ENCODE peak calls at places on chromosomes 6 and 20, in four cellular contexts. One of them, this sample, is unnamed.

GRCh38 chr6:15327271-15327670 is 81.4 kb downstream of the JARID2 start:
- DNase-seq in HepG2: no peak
- DNase-seq in GM12878: no peak
- DNase-seq in H1: no peak
- DNase-seq in this sample: peak

GRCh38 chr20:13022401-13023170 is 13.8 kb downstream of the SPTLC3 start:
- DNase-seq in GM12878: no peak
- DNase-seq in H1: no peak
- DNase-seq in HepG2: no peak
- DNase-seq in this sample: no peak

GRCh38 chr6:101296184-101296583 is 97.3 kb upstream of the GRIK2 start:
- DNase-seq in H1: no peak
- DNase-seq in HepG2: no peak
- DNase-seq in GM12878: no peak
- DNase-seq in this sample: no peak

GRCh38 chr20:36030143-36030542 is 61.8 kb downstream of the CNBD2 start:
- DNase-seq in GM12878: no peak
- DNase-seq in H1: no peak
- DNase-seq in HepG2: no peak
- DNase-seq in this sample: no peak

GRCh38 chr6:32113386-32114352 is 4.5 kb upstream of the TNXB start:
- DNase-seq in HepG2: peak
- DNase-seq in H1: no peak
- DNase-seq in GM12878: no peak
- DNase-seq in this sample: no peak

GRCh38 chr6:43940393-43941087 is 170.5 kb downstream of the VEGFA start:
- DNase-seq in HepG2: no peak
- DNase-seq in GM12878: no peak
- DNase-seq in H1: no peak
- DNase-seq in this sample: no peak

GRCh38 chr6:40438556-40438955 is 148.6 kb downstream of the LRFN2 start:
- DNase-seq in GM12878: no peak
- DNase-seq in H1: no peak
- DNase-seq in HepG2: no peak
- DNase-seq in this sample: no peak

GRCh38 chr20:53782612-53783246 is 189.1 kb upstream of the ZNF217 start:
- DNase-seq in HepG2: no peak
- DNase-seq in H1: no peak
- DNase-seq in GM12878: no peak
- DNase-seq in this sample: no peak

GRCh38 chr20:51594206-51594998 is 51.9 kb upstream of the NFATC2 start:
- DNase-seq in H1: no peak
- DNase-seq in HepG2: no peak
- DNase-seq in GM12878: no peak
- DNase-seq in this sample: no peak

GRCh38 chr6:116881236-116881635 is 4.2 kb downstream of the RFX6 start:
- DNase-seq in H1: no peak
- DNase-seq in HepG2: peak
- DNase-seq in GM12878: no peak
- DNase-seq in this sample: no peak

GRCh38 chr6:30447237-30447636 is 42.1 kb upstream of the HLA-E start:
- DNase-seq in GM12878: no peak
- DNase-seq in HepG2: peak
- DNase-seq in H1: peak
- DNase-seq in this sample: peak

GRCh38 chr6:3001773-3002293 is 2.1 kb downstream of the NQO2 start:
- DNase-seq in HepG2: peak
- DNase-seq in H1: no peak
- DNase-seq in GM12878: no peak
- DNase-seq in this sample: peak

GRCh38 chr6:165800337-165800736 is 137.3 kb upstream of the PDE10A start:
- DNase-seq in H1: no peak
- DNase-seq in HepG2: no peak
- DNase-seq in GM12878: no peak
- DNase-seq in this sample: no peak

GRCh38 chr6:132993738-132994137 is 179.4 kb downstream of the RPS12 start:
- DNase-seq in HepG2: no peak
- DNase-seq in H1: no peak
- DNase-seq in GM12878: no peak
- DNase-seq in this sample: no peak

GRCh38 chr6:96520039-96520850 is 1.4 kb upstream of the UFL1 start:
- DNase-seq in H1: no peak
- DNase-seq in HepG2: no peak
- DNase-seq in GM12878: no peak
- DNase-seq in this sample: no peak

GRCh38 chr6:3422457-3422816 is 34.4 kb downstream of the SLC22A23 start:
- DNase-seq in HepG2: no peak
- DNase-seq in GM12878: no peak
- DNase-seq in H1: no peak
- DNase-seq in this sample: no peak

GRCh38 chr6:35691027-35691824 is 2.5 kb upstream of the FKBP5 start:
- DNase-seq in HepG2: no peak
- DNase-seq in H1: no peak
- DNase-seq in GM12878: no peak
- DNase-seq in this sample: no peak

GRCh38 chr20:37295595-37295994 is 6.1 kb downstream of the MANBAL start:
- DNase-seq in GM12878: no peak
- DNase-seq in HepG2: no peak
- DNase-seq in H1: no peak
- DNase-seq in this sample: no peak

DNA sequence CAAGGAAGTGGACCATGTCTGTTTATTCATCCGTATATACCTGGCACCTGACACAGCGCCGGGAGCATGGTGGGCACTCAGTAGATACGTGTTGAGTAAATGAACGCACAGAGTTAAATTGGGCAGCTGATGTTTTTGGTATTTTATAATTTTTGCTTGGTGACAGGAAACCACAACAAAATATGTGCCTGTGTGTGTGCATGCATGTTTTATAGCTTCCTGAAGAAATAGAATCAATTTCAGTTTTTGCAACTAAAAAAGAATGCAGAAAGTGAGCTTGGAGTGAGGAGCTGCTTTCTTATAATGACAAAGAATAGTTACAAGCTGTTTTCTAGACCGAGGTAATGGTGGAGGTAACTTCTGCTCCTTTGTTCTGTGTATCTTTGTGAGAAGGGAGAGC is 91.5 kb downstream of the PLCB4 start:
- DNase-seq in GM12878: no peak
- DNase-seq in H1: no peak
- DNase-seq in HepG2: no peak
- DNase-seq in this sample: no peak
- TF ChIP-seq SUZ12 in GM12878: no peak
- TF ChIP-seq SUZ12 in H1: no peak
- TF ChIP-seq SUZ12 in HepG2: no peak
- TF ChIP-seq SUZ12 in this sample: no peak

GRCh38 chr6:122622404-122622938 is 12.3 kb downstream of the PKIB start:
- DNase-seq in GM12878: no peak
- DNase-seq in H1: no peak
- DNase-seq in HepG2: no peak
- DNase-seq in this sample: peak
- TF ChIP-seq SUZ12 in GM12878: no peak
- TF ChIP-seq SUZ12 in H1: no peak
- TF ChIP-seq SUZ12 in HepG2: no peak
- TF ChIP-seq SUZ12 in this sample: no peak

DNA sequence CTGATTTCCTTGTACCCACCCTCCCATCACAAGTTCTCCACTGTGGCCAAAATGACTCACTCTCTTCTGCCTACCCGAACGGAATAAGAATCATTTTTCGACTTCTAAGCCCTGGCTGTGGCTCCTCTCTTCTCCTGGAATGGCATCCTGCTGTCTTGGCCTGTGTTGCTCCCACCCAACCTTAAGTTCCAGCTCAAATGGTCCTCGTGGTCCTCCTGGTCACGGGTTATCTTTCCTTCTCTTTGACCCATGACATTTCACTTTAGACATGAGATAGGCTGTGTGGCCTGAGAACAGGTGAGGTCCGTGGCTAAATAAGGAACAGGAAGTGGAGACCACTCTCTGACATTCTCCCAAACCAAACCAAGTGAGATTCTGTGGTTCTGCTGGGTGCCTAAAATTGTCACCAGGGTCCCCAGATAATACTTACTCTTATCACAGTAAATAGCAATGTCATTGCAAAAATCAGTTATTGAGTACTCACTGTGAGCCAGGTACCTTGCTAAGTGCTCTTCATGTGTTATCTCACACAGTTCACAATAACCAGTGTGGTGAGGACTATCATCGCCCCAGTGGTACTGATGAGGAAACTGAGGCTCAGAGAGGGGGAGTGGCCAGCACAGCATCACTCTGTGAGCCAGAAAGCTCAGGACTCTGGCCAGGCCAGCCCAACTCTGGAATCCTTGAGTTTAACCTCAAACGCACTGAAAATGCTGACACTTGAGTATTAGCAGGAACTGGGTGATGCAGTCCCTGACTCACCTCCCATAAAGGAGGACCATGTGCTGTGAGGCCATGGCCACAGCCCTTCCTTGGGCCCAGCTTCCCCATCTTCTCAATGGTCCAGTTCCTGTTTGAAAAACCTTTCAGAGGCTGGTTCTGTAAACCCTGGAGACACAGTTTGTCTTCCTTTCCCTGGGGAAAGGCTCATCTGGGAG is 74.8 kb upstream of the SIRPA start:
- DNase-seq in GM12878: no peak
- DNase-seq in H1: no peak
- DNase-seq in HepG2: no peak
- DNase-seq in this sample: no peak
- TF ChIP-seq SUZ12 in GM12878: no peak
- TF ChIP-seq SUZ12 in H1: no peak
- TF ChIP-seq SUZ12 in HepG2: no peak
- TF ChIP-seq SUZ12 in this sample: no peak

GRCh38 chr6:6717953-6718352 is 129.4 kb downstream of the LY86 start:
- DNase-seq in H1: no peak
- DNase-seq in HepG2: no peak
- DNase-seq in GM12878: no peak
- DNase-seq in this sample: no peak
- TF ChIP-seq SUZ12 in H1: no peak
- TF ChIP-seq SUZ12 in HepG2: no peak
- TF ChIP-seq SUZ12 in GM12878: no peak
- TF ChIP-seq SUZ12 in this sample: no peak

GRCh38 chr6:158006331-158006730 is 24.7 kb downstream of the SYNJ2 start:
- DNase-seq in HepG2: no peak
- DNase-seq in H1: no peak
- DNase-seq in GM12878: no peak
- DNase-seq in this sample: no peak
- TF ChIP-seq SUZ12 in HepG2: no peak
- TF ChIP-seq SUZ12 in H1: no peak
- TF ChIP-seq SUZ12 in GM12878: no peak
- TF ChIP-seq SUZ12 in this sample: no peak

This sample was measured in HEK293T.